ENCODE peak calls at places on chromosomes 6 and 20, in six cellular contexts. Y is HS-5, K is astrocyte of the spinal cord, B is C1 segment of cervical spinal cord, M is LHCN-M2, R is T-helper 2 cell. I is an unnamed sample.

GRCh38 chr6:111711476-111711875 is 105.8 kb upstream of the TRAF3IP2 start:
- DNase-seq in Y (no peak), R (no peak), M (peak; percentile 50), K (no peak), B (peak; percentile 92), I (peak; percentile 28)

GRCh38 chr6:33419580-33420492 is at the start of gene SYNGAP1:
- DNase-seq in K (peak; percentile 62), R (no peak), M (peak; percentile 44), Y (no peak), B (peak; percentile 61), I (no peak)

GRCh38 chr6:3766219-3766618 is 14.7 kb upstream of the PXDC1 start:
- DNase-seq in Y (no peak), M (peak; percentile 88), B (no peak), K (no peak), R (no peak), I (no peak)

GRCh38 chr6:143513410-143513809 is 1.9 kb upstream of the FUCA2 start:
- DNase-seq in B (no peak), M (no peak), Y (no peak), R (peak; percentile 32), K (no peak), I (no peak)

GRCh38 chr6:3294921-3295871 is 36.4 kb downstream of the PSMG4 start:
- DNase-seq in R (no peak), Y (no peak), B (peak; percentile 48), M (no peak), K (no peak), I (no peak)

GRCh38 chr20:699811-700338 is 24.3 kb upstream of the SCRT2 start:
- DNase-seq in K (no peak), B (peak; percentile 98), M (no peak), Y (no peak), R (no peak), I (peak; percentile 33)

GRCh38 chr20:34015401-34016335 is 22.0 kb downstream of the RALY start:
- DNase-seq in R (no peak), B (no peak), M (no peak), K (no peak), Y (no peak), I (no peak)

GRCh38 chr20:36051318-36052116 is 83.1 kb downstream of the CNBD2 start:
- DNase-seq in Y (no peak), M (no peak), K (no peak), R (no peak), B (no peak), I (no peak)

GRCh38 chr6:35415065-35415880 is 36.9 kb upstream of the FANCE start:
- DNase-seq in R (no peak), Y (no peak), B (peak; percentile 94), K (peak; percentile 94), M (peak; percentile 76), I (peak; percentile 68)

GRCh38 chr6:82959385-82959941 is 106.2 kb downstream of the UBE3D start:
- DNase-seq in B (no peak), Y (no peak), K (peak; percentile 78), M (peak; percentile 71), R (no peak), I (no peak)

GRCh38 chr6:138555294-138555988 is 56.1 kb upstream of the NHSL1 start:
- DNase-seq in Y (peak; percentile 10), K (peak; percentile 45), R (no peak), B (no peak), M (peak; percentile 50), I (no peak)

GRCh38 chr20:44247131-44247571 is at the start of gene GDAP1L1:
- DNase-seq in K (no peak), Y (no peak), R (no peak), B (peak; percentile 73), M (no peak), I (peak; percentile 43)

GRCh38 chr20:6583134-6583738 is 184.2 kb upstream of the BMP2 start:
- DNase-seq in K (peak; percentile 68), R (no peak), B (no peak), M (peak; percentile 70), Y (no peak), I (peak; percentile 2)

GRCh38 chr20:63360850-63361497 is at the start of gene CHRNA4:
- DNase-seq in M (no peak), Y (no peak), B (no peak), K (no peak), R (no peak), I (peak; percentile 74)